ENCODE peak calls at places on chromosome 17, in four cellular contexts. One of them, this sample, is unnamed.

GRCh38 chr17:41824086-41824485 is 11.3 kb downstream of the FKBP10 start:
- DNase-seq in mesendoderm: no peak
- DNase-seq in IMR-90: no peak
- DNase-seq in H1: no peak
- DNase-seq in this sample: no peak

GRCh38 chr17:15343749-15344148 is 2.4 kb upstream of the TEKT3 start:
- DNase-seq in H1: no peak
- DNase-seq in IMR-90: peak
- DNase-seq in mesendoderm: peak
- DNase-seq in this sample: no peak

GRCh38 chr17:14672830-14673229 is 371.9 kb downstream of the HS3ST3B1 start:
- DNase-seq in H1: no peak
- DNase-seq in IMR-90: peak
- DNase-seq in mesendoderm: peak
- DNase-seq in this sample: no peak

GRCh38 chr17:5225668-5226457 is 8.8 kb downstream of the SCIMP start:
- DNase-seq in H1: no peak
- DNase-seq in IMR-90: no peak
- DNase-seq in mesendoderm: no peak
- DNase-seq in this sample: no peak

GRCh38 chr17:37714897-37715296 is 30.0 kb downstream of the HNF1B start:
- DNase-seq in mesendoderm: no peak
- DNase-seq in IMR-90: peak
- DNase-seq in H1: no peak
- DNase-seq in this sample: no peak

GRCh38 chr17:40598021-40598927 is 33.0 kb upstream of the CCR7 start:
- DNase-seq in mesendoderm: no peak
- DNase-seq in IMR-90: no peak
- DNase-seq in H1: no peak
- DNase-seq in this sample: no peak

GRCh38 chr17:14427914-14428639 is 127.2 kb downstream of the HS3ST3B1 start:
- DNase-seq in IMR-90: no peak
- DNase-seq in H1: no peak
- DNase-seq in mesendoderm: no peak
- DNase-seq in this sample: no peak

GRCh38 chr17:40949406-40949805 is 12.0 kb upstream of the KRT23 start:
- DNase-seq in H1: no peak
- DNase-seq in IMR-90: no peak
- DNase-seq in mesendoderm: no peak
- DNase-seq in this sample: no peak

GRCh38 chr17:55265434-55266021 is 768 bp downstream of the HLF start:
- DNase-seq in mesendoderm: no peak
- DNase-seq in H1: no peak
- DNase-seq in IMR-90: no peak
- DNase-seq in this sample: no peak

GRCh38 chr17:39671651-39672521 is 3.6 kb downstream of the PNMT start:
- DNase-seq in IMR-90: peak
- DNase-seq in mesendoderm: peak
- DNase-seq in H1: no peak
- DNase-seq in this sample: peak

GRCh38 chr17:72634621-72635020 is 457.9 kb downstream of the SLC39A11 start:
- DNase-seq in mesendoderm: no peak
- DNase-seq in IMR-90: no peak
- DNase-seq in H1: no peak
- DNase-seq in this sample: no peak

GRCh38 chr17:10762037-10762436 is 32.2 kb upstream of the TMEM220 start:
- DNase-seq in mesendoderm: no peak
- DNase-seq in IMR-90: no peak
- DNase-seq in H1: no peak
- DNase-seq in this sample: no peak

GRCh38 chr17:46072998-46073397 is 73.9 kb downstream of the STH start:
- DNase-seq in IMR-90: peak
- DNase-seq in H1: no peak
- DNase-seq in mesendoderm: peak
- DNase-seq in this sample: no peak

GRCh38 chr17:63476857-63477470 is at the start of gene ACE:
- DNase-seq in H1: no peak
- DNase-seq in mesendoderm: peak
- DNase-seq in IMR-90: peak
- DNase-seq in this sample: peak

GRCh38 chr17:17710728-17711541 is 29.7 kb downstream of the RAI1 start:
- DNase-seq in mesendoderm: peak
- DNase-seq in H1: no peak
- DNase-seq in IMR-90: peak
- DNase-seq in this sample: peak

GRCh38 chr17:73611630-73612029 is 32.6 kb downstream of the SDK2 start:
- DNase-seq in mesendoderm: no peak
- DNase-seq in H1: no peak
- DNase-seq in IMR-90: no peak
- DNase-seq in this sample: no peak

DNA sequence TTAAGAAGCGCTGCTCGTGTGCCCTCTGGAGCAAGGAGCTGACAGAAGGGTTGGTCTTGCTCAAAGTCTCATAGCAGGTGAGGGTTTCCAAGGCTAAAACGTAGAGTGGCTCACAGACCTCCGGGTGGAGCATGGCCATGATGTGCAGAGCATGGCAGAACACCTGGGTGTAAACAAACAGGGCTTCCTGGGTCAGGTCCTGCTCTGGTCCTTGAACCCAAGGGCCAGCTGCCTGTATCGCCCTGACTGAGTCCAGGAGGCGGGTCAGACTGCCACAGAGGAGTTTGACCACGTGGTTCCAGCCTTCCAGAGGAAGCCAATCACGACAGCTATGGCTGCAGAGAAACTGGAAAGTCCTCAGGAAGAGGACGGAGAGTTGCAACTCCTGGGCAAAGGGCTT is 7.1 kb downstream of the GEMIN4 start:
- DNase-seq in IMR-90: no peak
- DNase-seq in H1: no peak
- DNase-seq in mesendoderm: no peak
- DNase-seq in this sample: no peak
- H4K5ac ChIP-seq in IMR-90: no peak
- H4K5ac ChIP-seq in H1: no peak
- H4K5ac ChIP-seq in mesendoderm: no peak
- H4K5ac ChIP-seq in this sample: no peak

GRCh38 chr17:50209472-50210248 is 8.2 kb upstream of the COL1A1 start:
- DNase-seq in IMR-90: peak
- DNase-seq in H1: no peak
- DNase-seq in mesendoderm: peak
- DNase-seq in this sample: peak

GRCh38 chr17:50210249-50211225 is 9.1 kb upstream of the COL1A1 start:
- DNase-seq in IMR-90: peak
- DNase-seq in H1: peak
- DNase-seq in mesendoderm: peak
- DNase-seq in this sample: peak

GRCh38 chr17:50207792-50208567 is 6.5 kb upstream of the COL1A1 start:
- DNase-seq in H1: no peak
- DNase-seq in IMR-90: no peak
- DNase-seq in mesendoderm: no peak
- DNase-seq in this sample: peak

GRCh38 chr17:50208611-50209061 is 7.2 kb upstream of the COL1A1 start:
- DNase-seq in H1: no peak
- DNase-seq in IMR-90: no peak
- DNase-seq in mesendoderm: peak
- DNase-seq in this sample: no peak

DNA sequence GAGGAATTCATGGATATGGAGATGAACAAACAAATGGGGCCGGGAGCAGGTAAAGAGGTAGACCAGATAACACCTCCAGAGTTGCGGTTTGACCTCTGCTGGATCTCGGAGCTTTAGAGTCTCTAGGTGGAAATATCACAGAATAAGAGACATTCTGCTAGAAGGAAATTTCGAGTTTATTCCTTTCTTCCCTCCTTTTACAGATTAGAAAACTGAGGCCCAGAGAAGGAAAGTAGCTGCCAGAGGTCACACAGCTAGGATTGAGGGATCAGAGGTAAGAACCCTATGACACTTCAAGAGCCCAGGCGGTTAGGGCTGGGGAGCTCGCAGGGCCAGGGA is 7.7 kb upstream of the COL1A1 start:
- DNase-seq in mesendoderm: no peak
- DNase-seq in IMR-90: no peak
- DNase-seq in H1: no peak
- DNase-seq in this sample: no peak
- H3K23ac ChIP-seq in mesendoderm: peak
- H3K23ac ChIP-seq in IMR-90: peak
- H3K23ac ChIP-seq in H1: no peak
- H3K23ac ChIP-seq in this sample: no peak

GRCh38 chr17:81690066-81690465 is 6.3 kb downstream of the HGS start:
- DNase-seq in H1: no peak
- DNase-seq in IMR-90: no peak
- DNase-seq in mesendoderm: no peak
- DNase-seq in this sample: no peak

GRCh38 chr17:81688616-81689015 is 4.8 kb downstream of the HGS start:
- DNase-seq in mesendoderm: no peak
- DNase-seq in H1: no peak
- DNase-seq in IMR-90: no peak
- DNase-seq in this sample: no peak

GRCh38 chr17:81691196-81691595 is 7.4 kb downstream of the HGS start:
- DNase-seq in H1: no peak
- DNase-seq in mesendoderm: no peak
- DNase-seq in IMR-90: no peak
- DNase-seq in this sample: no peak

GRCh38 chr17:81691608-81692007 is 7.8 kb downstream of the HGS start:
- DNase-seq in mesendoderm: no peak
- DNase-seq in IMR-90: no peak
- DNase-seq in H1: no peak
- DNase-seq in this sample: no peak

GRCh38 chr17:81690549-81690948 is 6.7 kb downstream of the HGS start:
- DNase-seq in IMR-90: no peak
- DNase-seq in H1: no peak
- DNase-seq in mesendoderm: no peak
- DNase-seq in this sample: no peak
- H4K5ac ChIP-seq in IMR-90: no peak
- H4K5ac ChIP-seq in H1: no peak
- H4K5ac ChIP-seq in mesendoderm: no peak
- H4K5ac ChIP-seq in this sample: no peak

DNA sequence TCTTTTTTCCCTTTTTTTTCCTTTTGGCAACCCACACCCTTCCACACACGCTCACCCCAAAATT is at the start of gene NLK:
- DNase-seq in IMR-90: no peak
- DNase-seq in mesendoderm: no peak
- DNase-seq in H1: no peak
- DNase-seq in this sample: no peak
- H3K23ac ChIP-seq in IMR-90: peak
- H3K23ac ChIP-seq in mesendoderm: no peak
- H3K23ac ChIP-seq in H1: no peak
- H3K23ac ChIP-seq in this sample: no peak

GRCh38 chr17:71114911-71115668 is 945.8 kb downstream of the KCNJ2 start:
- DNase-seq in IMR-90: no peak
- DNase-seq in mesendoderm: no peak
- DNase-seq in H1: no peak
- DNase-seq in this sample: no peak

GRCh38 chr17:71111945-71112344 is 942.6 kb downstream of the KCNJ2 start:
- DNase-seq in mesendoderm: no peak
- DNase-seq in IMR-90: no peak
- DNase-seq in H1: no peak
- DNase-seq in this sample: no peak

GRCh38 chr17:71109697-71110096 is 940.4 kb downstream of the KCNJ2 start:
- DNase-seq in IMR-90: no peak
- DNase-seq in mesendoderm: no peak
- DNase-seq in H1: no peak
- DNase-seq in this sample: no peak

GRCh38 chr17:71110326-71110725 is 941.0 kb downstream of the KCNJ2 start:
- DNase-seq in H1: no peak
- DNase-seq in mesendoderm: no peak
- DNase-seq in IMR-90: no peak
- DNase-seq in this sample: no peak

GRCh38 chr17:71111460-71111859 is 942.1 kb downstream of the KCNJ2 start:
- DNase-seq in IMR-90: no peak
- DNase-seq in mesendoderm: no peak
- DNase-seq in H1: no peak
- DNase-seq in this sample: no peak
- H4K5ac ChIP-seq in IMR-90: no peak
- H4K5ac ChIP-seq in mesendoderm: no peak
- H4K5ac ChIP-seq in H1: no peak
- H4K5ac ChIP-seq in this sample: no peak

DNA sequence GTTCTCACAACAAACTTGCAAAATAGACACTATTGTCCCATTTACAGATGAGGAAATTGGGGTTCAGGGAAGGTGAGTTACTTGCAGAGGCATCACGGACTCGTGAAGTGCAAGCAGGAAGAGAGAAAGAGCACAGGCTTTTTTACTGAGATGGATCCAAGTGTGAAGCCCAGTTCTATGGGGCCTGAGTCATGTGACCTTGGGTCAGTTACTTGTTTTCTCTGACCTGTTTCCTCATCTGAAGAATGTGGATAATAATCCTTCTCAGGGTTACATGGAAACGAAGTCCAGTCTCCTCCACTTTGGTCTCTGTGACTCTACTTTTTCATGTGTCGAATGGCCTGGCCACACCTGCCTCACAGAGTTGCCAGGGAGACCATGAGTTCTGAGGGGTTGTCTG is 134.4 kb downstream of the SPACA3 start:
- DNase-seq in mesendoderm: no peak
- DNase-seq in H1: no peak
- DNase-seq in IMR-90: no peak
- DNase-seq in this sample: no peak
- H3K23ac ChIP-seq in mesendoderm: no peak
- H3K23ac ChIP-seq in H1: no peak
- H3K23ac ChIP-seq in IMR-90: no peak
- H3K23ac ChIP-seq in this sample: no peak

GRCh38 chr17:68957944-68958343 is 2.8 kb upstream of the ABCA8 start:
- DNase-seq in IMR-90: no peak
- DNase-seq in H1: no peak
- DNase-seq in mesendoderm: no peak
- DNase-seq in this sample: no peak

GRCh38 chr17:68963958-68964357 is 8.8 kb upstream of the ABCA8 start:
- DNase-seq in mesendoderm: no peak
- DNase-seq in IMR-90: peak
- DNase-seq in H1: no peak
- DNase-seq in this sample: no peak

DNA sequence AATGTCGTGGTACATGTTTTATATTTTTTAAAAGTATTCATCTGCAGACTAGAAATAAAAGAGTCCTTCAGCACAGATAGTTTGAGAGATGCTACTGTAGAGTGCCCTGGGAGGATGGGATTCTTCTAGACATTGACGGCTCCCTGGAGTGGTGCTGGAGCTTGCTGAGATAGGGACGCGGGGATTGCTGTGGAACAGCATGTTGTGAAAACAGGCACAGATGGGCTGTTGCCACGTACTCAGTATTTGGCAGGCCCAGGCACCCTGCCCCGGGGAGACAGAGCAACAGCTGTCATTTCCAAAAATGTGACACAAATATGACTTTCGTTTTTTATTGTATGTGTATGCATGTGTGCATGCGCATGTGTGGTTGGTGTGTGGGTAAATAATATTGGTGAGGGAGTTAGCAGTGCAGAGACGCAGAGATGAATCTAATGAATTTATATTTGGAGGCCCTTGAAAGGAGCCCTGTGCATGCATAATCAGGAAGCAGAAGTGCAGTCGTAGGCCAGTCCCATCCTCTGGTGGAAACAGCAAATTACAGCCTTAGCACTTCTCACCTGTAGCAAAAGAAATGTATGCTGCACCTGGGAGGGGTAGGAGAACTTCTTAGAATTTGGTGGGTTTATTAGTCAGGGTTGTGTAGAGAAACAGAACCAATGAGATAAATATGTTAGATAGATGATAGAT is 6.2 kb upstream of the ABCA8 start:
- DNase-seq in IMR-90: no peak
- DNase-seq in H1: no peak
- DNase-seq in mesendoderm: peak
- DNase-seq in this sample: no peak
- H4K5ac ChIP-seq in IMR-90: no peak
- H4K5ac ChIP-seq in H1: no peak
- H4K5ac ChIP-seq in mesendoderm: no peak
- H4K5ac ChIP-seq in this sample: no peak

GRCh38 chr17:82452162-82452561 is 1.6 kb upstream of the CYBC1 start:
- DNase-seq in IMR-90: no peak
- DNase-seq in H1: no peak
- DNase-seq in mesendoderm: no peak
- DNase-seq in this sample: no peak
- H3K23ac ChIP-seq in IMR-90: no peak
- H3K23ac ChIP-seq in H1: no peak
- H3K23ac ChIP-seq in mesendoderm: no peak
- H3K23ac ChIP-seq in this sample: no peak

This sample was measured in H9.